ENCODE peak calls at places on chromosomes 4 and X, in six cellular contexts. F is WERI-Rb-1, D is cardiac fibroblast, E is ovary, H is AG04449, L is psoas muscle. R is an unnamed sample.

GRCh38 chr4:4675051-4675581 is 133.3 kb upstream of the STX18 start:
- DNase-seq in H (no peak), D (no peak), E (no peak), L (no peak), F (no peak), R (no peak)

GRCh38 chr4:77795339-77795738 is 23.8 kb downstream of the CNOT6L start:
- DNase-seq in H (no peak), L (no peak), F (no peak), E (no peak), D (no peak), R (no peak)

GRCh38 chr4:150145090-150145949 is 67.1 kb downstream of the DCLK2 start:
- DNase-seq in L (no peak), E (no peak), H (no peak), F (no peak), D (no peak), R (no peak)

GRCh38 chrX:105969487-105969886 is 69.0 kb downstream of the SERPINA7 start:
- DNase-seq in F (no peak), H (no peak), D (no peak), E (no peak), L (no peak), R (no peak)

GRCh38 chrX:41441934-41442823 is 5.0 kb upstream of the NYX start:
- DNase-seq in D (peak; percentile 93), H (no peak), F (no peak), L (peak; percentile 89), E (peak; percentile 84), R (no peak)

GRCh38 chrX:2576793-2577192 is 76.0 kb upstream of the DHRSX start:
- DNase-seq in D (no peak), H (no peak), F (no peak), L (no peak), E (no peak), R (no peak)

GRCh38 chr4:95693594-95693993 is 144.8 kb upstream of the UNC5C start:
- DNase-seq in H (no peak), F (peak; percentile 20), E (no peak), D (peak; percentile 49), L (no peak), R (no peak)

GRCh38 chrX:12228862-12229261 is 90.6 kb downstream of the FRMPD4 start:
- DNase-seq in D (no peak), L (no peak), E (no peak), F (no peak), H (no peak), R (no peak)

GRCh38 chr4:108170729-108171540 is 2.2 kb upstream of the LEF1 start:
- DNase-seq in H (no peak), E (no peak), L (no peak), D (no peak), F (no peak), R (no peak)

GRCh38 chr4:184100297-184100885 is 117.3 kb downstream of the ENPP6 start:
- DNase-seq in L (peak; percentile 31), D (peak; percentile 24), E (peak; percentile 41), H (no peak), F (peak; percentile 77), R (no peak)

GRCh38 chr4:151822331-151822730 is 61.5 kb upstream of the GATB start:
- DNase-seq in L (no peak), H (no peak), F (no peak), E (no peak), D (no peak), R (no peak)

GRCh38 chr4:81639248-81639647 is 167.5 kb upstream of the RASGEF1B start:
- DNase-seq in F (no peak), H (no peak), L (no peak), E (no peak), D (no peak), R (no peak)

GRCh38 chrX:147476008-147476407 is 435.7 kb upstream of the FMR1 start:
- DNase-seq in F (no peak), L (no peak), H (no peak), E (no peak), D (no peak), R (no peak)

GRCh38 chrX:153408871-153409351 is 2.4 kb upstream of the ZFP92 start:
- DNase-seq in E (no peak), H (no peak), F (no peak), L (no peak), D (no peak), R (no peak)

GRCh38 chr4:10018818-10019438 is 2.4 kb downstream of the SLC2A9 start:
- DNase-seq in L (peak; percentile 98), E (peak; percentile 99), D (peak; percentile 99), H (peak; percentile 21), F (peak; percentile 97), R (peak; percentile 75)

GRCh38 chrX:135489542-135489941 is 30.9 kb upstream of the INTS6L start:
- DNase-seq in E (no peak), D (no peak), L (no peak), F (no peak), H (no peak), R (no peak)

GRCh38 chrX:97039363-97040029 is 155.8 kb downstream of the RPA4 start:
- DNase-seq in H (no peak), D (peak; percentile 83), E (peak; percentile 18), L (peak; percentile 10), F (no peak), R (no peak)

GRCh38 chrX:72208126-72208525 is 26.6 kb downstream of the PIN4 start:
- DNase-seq in H (no peak), F (no peak), D (no peak), E (no peak), L (no peak), R (no peak)

GRCh38 chrX:53445977-53446376 is 11.8 kb upstream of the HSD17B10 start:
- DNase-seq in L (peak; percentile 31), D (peak; percentile 48), E (no peak), H (no peak), F (peak; percentile 55), R (no peak)

GRCh38 chr4:77158487-77158861 is 1.5 kb downstream of the CCNG2 start:
- DNase-seq in L (peak; percentile 16), E (peak; percentile 44), D (no peak), F (no peak), H (no peak), R (no peak)

GRCh38 chrX:150990910-150991309 is 7.8 kb downstream of the HMGB3 start:
- DNase-seq in E (no peak), F (no peak), H (no peak), D (no peak), L (no peak), R (no peak)

GRCh38 chrX:8364369-8365141 is 100.1 kb upstream of the VCX3B start:
- DNase-seq in L (no peak), H (no peak), D (peak; percentile 30), F (peak; percentile 75), E (no peak), R (no peak)

GRCh38 chr4:4752025-4752424 is 107.4 kb upstream of the MSX1 start:
- DNase-seq in H (no peak), D (no peak), F (no peak), L (no peak), E (no peak), R (no peak)

GRCh38 chrX:150085881-150086280 is 147.6 kb upstream of the EOLA2 start:
- DNase-seq in D (peak; percentile 28), H (no peak), F (no peak), L (no peak), E (no peak), R (no peak)

GRCh38 chr4:123785515-123785914 is 388.9 kb downstream of the SPRY1 start:
- DNase-seq in E (peak; percentile 75), H (no peak), L (peak; percentile 83), F (no peak), D (peak; percentile 95), R (peak; percentile 58)

GRCh38 chr4:182245041-182245440 is 1.8 kb downstream of the TENM3 start:
- DNase-seq in H (no peak), E (no peak), F (no peak), D (no peak), L (no peak), R (no peak)

GRCh38 chr4:182248295-182248694 is 5.1 kb downstream of the TENM3 start:
- DNase-seq in H (no peak), L (no peak), E (no peak), D (no peak), F (no peak), R (no peak)

GRCh38 chr4:182242793-182243192 is 409 bp upstream of the TENM3 start:
- DNase-seq in F (no peak), H (no peak), D (peak; percentile 42), L (no peak), E (no peak), R (no peak)

GRCh38 chr4:182245541-182246245 is 2.5 kb downstream of the TENM3 start:
- DNase-seq in H (no peak), L (no peak), E (no peak), D (peak; percentile 32), F (no peak), R (no peak)

GRCh38 chr4:182246401-182247205 is 3.4 kb downstream of the TENM3 start:
- DNase-seq in E (no peak), D (peak; percentile 29), F (no peak), H (no peak), L (no peak), R (no peak)
- H3K4me3 ChIP-seq in E (no peak overlapping the region), D (no peak overlapping the region), F (no peak overlapping the region), H (no peak overlapping the region), L (no peak overlapping the region), R (no peak overlapping the region)

DNA sequence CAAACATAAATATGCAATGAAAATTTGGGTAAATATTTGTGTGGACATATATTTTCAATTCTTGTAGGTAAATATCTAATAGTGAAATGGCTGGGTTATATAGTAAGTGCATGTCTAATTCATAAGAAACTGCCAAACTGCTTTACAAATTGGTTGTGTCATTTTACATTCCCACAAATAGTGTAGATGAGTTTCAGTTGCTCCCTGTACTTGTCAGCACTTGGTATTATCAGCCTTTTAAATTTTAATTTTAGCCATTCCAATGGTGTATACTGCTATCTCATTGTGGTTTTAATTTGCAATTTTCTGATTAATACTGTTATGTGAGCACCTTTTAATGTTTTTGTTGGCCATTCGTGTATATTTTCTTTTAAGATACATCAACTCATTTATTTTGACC is 23.1 kb upstream of the GABRE start:
- DNase-seq in F (no peak), D (no peak), H (no peak), E (no peak), L (no peak), R (no peak)
- TF ChIP-seq CTCF in F (no peak), D (no peak), H (no peak), E (no peak), L (no peak), R (no peak)

GRCh38 chrX:69080912-69081465 is 84.3 kb downstream of the PJA1 start:
- DNase-seq in H (no peak), D (no peak), F (no peak), L (no peak), E (no peak), R (no peak)
- H3K4me3 ChIP-seq in H (no peak overlapping the region), D (no peak overlapping the region), F (no peak overlapping the region), L (no peak overlapping the region), E (no peak overlapping the region), R (no peak overlapping the region)

DNA sequence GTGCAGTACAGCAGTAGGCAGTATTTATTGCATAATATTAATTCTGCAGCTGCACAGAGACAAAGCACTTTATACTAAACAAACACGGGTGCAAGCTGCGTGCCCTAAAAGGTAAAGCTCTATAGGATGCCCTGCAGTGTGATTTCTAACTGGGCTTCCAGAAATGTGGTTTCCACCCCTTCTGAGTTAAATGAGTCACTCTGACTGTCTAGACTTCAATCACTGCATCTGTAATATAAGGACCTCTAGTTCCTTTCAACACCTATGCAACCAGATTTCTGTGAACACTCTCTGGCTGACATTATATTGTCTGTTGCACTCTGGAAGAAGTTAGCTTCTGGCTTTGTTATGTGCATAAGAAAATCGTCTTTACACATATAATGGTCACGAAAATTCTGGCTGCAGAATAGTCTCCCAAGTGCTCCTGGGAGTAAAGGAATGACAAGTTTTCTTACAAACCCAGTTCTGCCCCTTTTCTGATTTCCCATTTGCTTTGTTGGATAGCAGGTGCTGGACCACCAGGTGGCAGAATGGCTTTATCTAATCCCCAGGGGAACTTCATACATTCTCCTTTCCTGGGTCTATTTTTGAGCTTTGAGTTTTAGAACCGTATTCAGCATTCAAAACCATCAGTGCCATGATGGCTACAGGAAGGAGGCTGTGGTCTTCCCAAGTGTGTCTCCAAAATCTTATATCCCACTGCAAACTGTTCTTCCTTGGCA is 842.2 kb downstream of the STIM2 start:
- DNase-seq in H (no peak), D (no peak), E (no peak), F (peak; percentile 32), L (no peak), R (no peak)
- TF ChIP-seq CTCF in H (no peak), D (no peak), E (no peak), F (peak; percentile 61), L (no peak), R (peak; percentile 34)